ENCODE peak calls at places on chromosomes 11 and 22, in nine cellular contexts. E is GM23248, C is psoas muscle, B is MM.1S, X is ovary, O is body of pancreas, A is left ventricle myocardium inferior, H is colonic mucosa, N is endothelial cell of umbilical vein. G is an unnamed sample.

GRCh38 chr11:30291331-30291730 is 31.6 kb upstream of the ARL14EP start:
- DNase-seq in A (no peak), N (no peak), O (no peak), C (no peak), B (no peak), H (no peak), X (no peak), E (no peak), G (no peak)

GRCh38 chr22:44026630-44027511 is 2.8 kb downstream of the PARVB start:
- DNase-seq in B (peak; percentile 87), H (peak; percentile 59), N (peak; percentile 88), E (peak; percentile 97), A (peak; percentile 84), O (peak; percentile 24), C (peak; percentile 79), X (no peak), G (peak; percentile 59)

GRCh38 chr11:62443390-62444201 is 24.8 kb downstream of the SCGB1A1 start:
- DNase-seq in N (no peak), C (peak; percentile 70), H (no peak), E (peak; percentile 76), B (no peak), X (peak; percentile 56), A (peak; percentile 31), O (no peak), G (no peak)

GRCh38 chr11:122069946-122070345 is 46.1 kb downstream of the BLID start:
- DNase-seq in H (no peak), X (peak; percentile 51), C (peak; percentile 32), O (peak; percentile 30), E (peak; percentile 89), B (peak; percentile 90), N (peak; percentile 93), A (peak; percentile 26), G (no peak)

GRCh38 chr11:96341237-96342130 is 1.5 kb downstream of the MAML2 start:
- DNase-seq in X (peak; percentile 78), C (peak; percentile 43), N (peak; percentile 49), H (peak; percentile 71), A (peak; percentile 45), B (peak; percentile 85), E (peak; percentile 65), O (peak; percentile 33), G (peak; percentile 74)

GRCh38 chr22:24146791-24147353 is 34.4 kb upstream of the SUSD2 start:
- DNase-seq in H (peak; percentile 45), X (peak; percentile 63), C (no peak), N (peak; percentile 72), O (peak; percentile 30), A (peak; percentile 45), E (peak; percentile 65), B (peak; percentile 31), G (no peak)

GRCh38 chr22:48896766-48897637 is 930.7 kb downstream of the BRD1 start:
- DNase-seq in C (no peak), A (no peak), X (peak; percentile 29), E (no peak), N (no peak), O (no peak), H (peak; percentile 11), B (no peak), G (no peak)

GRCh38 chr11:100010393-100010792 is 676.7 kb upstream of the ARHGAP42 start:
- DNase-seq in H (no peak), X (no peak), N (no peak), B (no peak), O (no peak), E (no peak), A (no peak), C (no peak), G (no peak)

GRCh38 chr11:38547464-38547863 is 1949.4 kb upstream of the RAG2 start:
- DNase-seq in O (no peak), E (no peak), C (no peak), N (no peak), A (no peak), B (no peak), X (no peak), H (no peak), G (no peak)

GRCh38 chr22:46356496-46357185 is 21.1 kb downstream of the TRMU start:
- DNase-seq in A (no peak), H (no peak), N (no peak), B (no peak), O (no peak), C (no peak), X (no peak), E (no peak), G (no peak)

GRCh38 chr11:129248618-129249017 is 56.5 kb upstream of the ARHGAP32 start:
- DNase-seq in A (no peak), N (peak; percentile 31), E (peak; percentile 87), B (no peak), O (no peak), C (no peak), X (no peak), H (no peak), G (no peak)

GRCh38 chr11:129249923-129250322 is 57.8 kb upstream of the ARHGAP32 start:
- DNase-seq in O (no peak), N (no peak), E (peak; percentile 33), A (no peak), H (no peak), C (no peak), B (no peak), X (no peak), G (no peak)

GRCh38 chr11:129251067-129251466 is 58.9 kb upstream of the ARHGAP32 start:
- DNase-seq in C (no peak), B (no peak), N (no peak), H (no peak), E (peak; percentile 45), O (no peak), X (no peak), A (no peak), G (no peak)

GRCh38 chr11:129249351-129249750 is 57.2 kb upstream of the ARHGAP32 start:
- DNase-seq in X (no peak), E (peak; percentile 92), A (no peak), C (no peak), B (no peak), H (no peak), O (no peak), N (no peak), G (no peak)

DNA sequence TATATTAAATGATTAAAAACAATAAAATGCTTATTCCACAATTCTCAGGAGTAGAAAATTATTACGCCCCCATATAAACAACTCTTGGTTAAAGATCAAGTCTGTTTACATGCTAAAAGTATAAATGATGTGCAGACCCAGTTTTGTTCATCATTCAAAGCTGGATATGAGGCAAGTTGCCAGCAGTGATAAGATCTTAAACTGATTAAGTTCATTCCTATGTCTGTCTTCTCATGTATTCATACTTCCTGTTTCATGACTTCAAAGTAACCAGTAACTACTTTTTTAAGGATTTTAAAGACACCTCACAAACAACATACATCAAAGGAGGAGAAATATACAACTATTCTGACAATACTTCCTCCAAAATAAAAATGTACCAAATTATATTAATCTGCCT is 55.0 kb upstream of the ARHGAP32 start:
- DNase-seq in A (no peak), O (no peak), N (peak; percentile 32), X (no peak), E (peak; percentile 60), B (no peak), H (no peak), C (no peak), G (no peak)
- H3K4me1 ChIP-seq in A (no peaks in the 10 kb centered on the region), O (peaks cover 6% of the 10 kb centered on the region), N (peaks cover 15% of the 10 kb centered on the region), X (peaks cover under 1% of the 10 kb centered on the region), E (peaks cover 46% of the 10 kb centered on the region), B (peaks cover 15% of the 10 kb centered on the region), H (no peaks in the 10 kb centered on the region), C (peaks cover 21% of the 10 kb centered on the region), G (peaks cover 10% of the 10 kb centered on the region)

GRCh38 chr11:102256251-102256650 is 61.0 kb upstream of the BIRC3 start:
- DNase-seq in A (no peak), O (no peak), C (no peak), X (no peak), B (no peak), H (no peak), N (no peak), E (peak; percentile 80), G (no peak)
- H3K27ac ChIP-seq in A (no peak overlapping the region), O (no peak overlapping the region), C (no peak overlapping the region), X (no peak overlapping the region), B (no peak overlapping the region), H (no peak overlapping the region), N (no peak overlapping the region), E (peak overlapping the region; percentile 27), G (no peak overlapping the region)

GRCh38 chr11:118263109-118263508 is 988 bp downstream of the MPZL2 start:
- DNase-seq in X (no peak), C (no peak), O (no peak), E (no peak), A (no peak), H (peak; percentile 54), B (no peak), N (peak; percentile 36), G (no peak)

GRCh38 chr11:118263694-118264567 is at the start of gene MPZL2:
- DNase-seq in E (peak; percentile 11), B (peak; percentile 69), O (peak; percentile 76), X (no peak), A (peak; percentile 20), N (peak; percentile 57), C (peak; percentile 15), H (peak; percentile 90), G (no peak)

GRCh38 chr11:118264568-118265470 is 722 bp upstream of the MPZL2 start:
- DNase-seq in E (no peak), A (no peak), X (no peak), N (peak; percentile 44), C (no peak), H (peak; percentile 19), B (no peak), O (no peak), G (no peak)

GRCh38 chr11:118267486-118267885 is 3.4 kb upstream of the MPZL2 start:
- DNase-seq in C (no peak), X (no peak), B (no peak), O (no peak), E (no peak), A (no peak), N (no peak), H (no peak), G (no peak)

GRCh38 chr11:118265954-118266353 is 1.9 kb upstream of the MPZL2 start:
- DNase-seq in H (peak; percentile 89), X (no peak), N (peak; percentile 49), C (peak; percentile 28), E (no peak), B (no peak), O (no peak), A (peak; percentile 20), G (no peak)
- H3K4me3 ChIP-seq in H (no peak overlapping the region), X (no peak overlapping the region), N (no peak overlapping the region), C (no peak overlapping the region), E (no peak overlapping the region), B (no peak overlapping the region), O (no peak overlapping the region), A (no peak overlapping the region), G (no peak overlapping the region)

GRCh38 chr11:2310786-2311455 is 9.1 kb downstream of the TSPAN32 start:
- DNase-seq in O (peak; percentile 9), X (no peak), C (no peak), H (no peak), B (no peak), N (no peak), E (no peak), A (no peak), G (no peak)

GRCh38 chr11:2313051-2313951 is 11.5 kb downstream of the TSPAN32 start:
- DNase-seq in H (no peak), E (no peak), B (no peak), X (no peak), N (no peak), A (peak; percentile 57), O (peak; percentile 13), C (no peak), G (no peak)

GRCh38 chr11:2312232-2313042 is 10.6 kb downstream of the TSPAN32 start:
- DNase-seq in N (no peak), X (no peak), O (peak; percentile 10), E (peak; percentile 82), B (no peak), A (no peak), C (no peak), H (no peak), G (no peak)

GRCh38 chr11:2310073-2310785 is 8.4 kb downstream of the TSPAN32 start:
- DNase-seq in C (no peak), O (peak; percentile 6), H (no peak), N (no peak), B (no peak), A (no peak), E (no peak), X (peak; percentile 30), G (no peak)

GRCh38 chr11:2311456-2312201 is 9.8 kb downstream of the TSPAN32 start:
- DNase-seq in C (no peak), E (no peak), A (no peak), N (no peak), X (no peak), H (no peak), B (no peak), O (no peak), G (no peak)
- H3K4me1 ChIP-seq in C (peaks cover 5% of the 10 kb centered on the region), E (peaks cover 17% of the 10 kb centered on the region), A (peaks cover 47% of the 10 kb centered on the region), N (no peaks in the 10 kb centered on the region), X (peaks cover 31% of the 10 kb centered on the region), H (no peaks in the 10 kb centered on the region), B (no peaks in the 10 kb centered on the region), O (peaks cover 20% of the 10 kb centered on the region), G (peaks cover 7% of the 10 kb centered on the region)